ENCODE peak calls at places on chromosomes 13 and 19, in six cellular contexts. V is OCI-LY7, Y is fibroblast of lung, I is astrocyte, U is hepatocyte, C is IMR-90. Z is an unnamed sample.

GRCh38 chr19:21850636-21851255 is 14.8 kb upstream of the ZNF43 start:
- DNase-seq in Y (no peak), I (no peak), U (no peak), C (no peak), V (no peak), Z (no peak)

GRCh38 chr19:12265921-12266704 is 28.6 kb downstream of the ZNF44 start:
- DNase-seq in Y (no peak), V (no peak), U (no peak), C (no peak), I (no peak), Z (no peak)

GRCh38 chr19:49113762-49114629 is at the start of gene LIN7B:
- DNase-seq in C (peak; percentile 54), U (peak; percentile 93), Y (peak; percentile 49), V (peak; percentile 83), I (peak; percentile 14), Z (peak; percentile 73)

GRCh38 chr13:46530084-46530935 is 22.7 kb upstream of the LRCH1 start:
- DNase-seq in C (peak; percentile 54), Y (peak; percentile 58), I (peak; percentile 59), V (no peak), U (no peak), Z (peak; percentile 80)

GRCh38 chr13:40563350-40564125 is 102.9 kb downstream of the FOXO1 start:
- DNase-seq in Y (peak; percentile 58), U (peak; percentile 39), C (no peak), V (no peak), I (no peak), Z (no peak)

GRCh38 chr19:23343434-23344010 is 51.7 kb downstream of the ZNF91 start:
- DNase-seq in C (no peak), V (peak; percentile 25), Y (no peak), I (peak; percentile 11), U (peak; percentile 11), Z (peak; percentile 25)

GRCh38 chr13:32746474-32746873 is 160.2 kb downstream of the PDS5B start:
- DNase-seq in V (no peak), Y (no peak), C (no peak), I (peak; percentile 81), U (no peak), Z (no peak)

GRCh38 chr13:74573654-74574053 is 439.4 kb upstream of the KLF12 start:
- DNase-seq in Y (no peak), U (no peak), C (no peak), I (no peak), V (no peak), Z (no peak)

GRCh38 chr19:45001087-45001739 is at the start of gene RELB:
- DNase-seq in V (peak; percentile 95), I (peak; percentile 57), C (peak; percentile 84), Y (peak; percentile 84), U (peak; percentile 97), Z (peak; percentile 86)

GRCh38 chr19:8254286-8255001 is 45.3 kb downstream of the CERS4 start:
- DNase-seq in Y (no peak), V (no peak), U (no peak), C (no peak), I (no peak), Z (no peak)

GRCh38 chr13:52879950-52880650 is 31.7 kb upstream of the PCDH8 start:
- DNase-seq in U (peak; percentile 7), Y (no peak), V (no peak), I (no peak), C (no peak), Z (no peak)

GRCh38 chr19:20423381-20424207 is 142.0 kb downstream of the ZNF737 start:
- DNase-seq in U (peak; percentile 61), C (peak; percentile 7), I (peak; percentile 59), V (peak; percentile 38), Y (peak; percentile 78), Z (peak; percentile 2)

GRCh38 chr19:17681505-17682125 is 6.5 kb downstream of the UNC13A start:
- DNase-seq in I (peak; percentile 34), V (peak; percentile 19), Y (peak; percentile 39), U (peak; percentile 77), C (peak; percentile 56), Z (peak; percentile 25)

GRCh38 chr19:48779636-48780035 is 24.3 kb downstream of the FGF21 start:
- DNase-seq in I (no peak), V (peak; percentile 58), C (no peak), U (no peak), Y (no peak), Z (no peak)

GRCh38 chr13:20391597-20392452 is 133.8 kb downstream of the CRYL1 start:
- DNase-seq in Y (no peak), C (no peak), V (no peak), U (no peak), I (no peak), Z (peak; percentile 76)

GRCh38 chr13:35342440-35342839 is 134.0 kb downstream of the MAB21L1 start:
- DNase-seq in V (no peak), C (no peak), U (no peak), I (no peak), Y (no peak), Z (no peak)

GRCh38 chr13:28459911-28460310 is 35.0 kb downstream of the FLT1 start:
- DNase-seq in I (no peak), C (no peak), U (no peak), Y (no peak), V (no peak), Z (no peak)

GRCh38 chr13:92317066-92317465 is 909.5 kb upstream of the GPC6 start:
- DNase-seq in Y (peak; percentile 80), V (no peak), U (no peak), I (peak; percentile 79), C (peak; percentile 24), Z (no peak)

GRCh38 chr13:106599875-106600797 is 32.2 kb upstream of the ARGLU1 start:
- DNase-seq in U (peak; percentile 63), Y (peak; percentile 88), I (peak; percentile 82), C (peak; percentile 80), V (no peak), Z (peak; percentile 40)

GRCh38 chr19:18483119-18483518 is 38.8 kb downstream of the ELL start:
- DNase-seq in V (no peak), Y (no peak), U (no peak), C (no peak), I (no peak), Z (no peak)

GRCh38 chr13:100542546-100543156 is 45.9 kb downstream of the GGACT start:
- DNase-seq in V (peak; percentile 45), U (no peak), Y (peak; percentile 76), I (peak; percentile 25), C (peak; percentile 64), Z (peak; percentile 66)

GRCh38 chr19:44164327-44164672 is 600 bp upstream of the ZNF226 start:
- DNase-seq in I (no peak), V (no peak), U (no peak), Y (no peak), C (no peak), Z (no peak)

GRCh38 chr13:23696610-23697009 is 126.4 kb downstream of the TNFRSF19 start:
- DNase-seq in Y (no peak), U (no peak), V (no peak), I (no peak), C (peak; percentile 29), Z (no peak)

GRCh38 chr19:8158411-8159074 is 9.2 kb upstream of the FBN3 start:
- DNase-seq in U (peak; percentile 91), Y (peak; percentile 88), V (peak; percentile 89), C (peak; percentile 79), I (peak; percentile 59), Z (peak; percentile 91)

GRCh38 chr13:111936267-111936925 is 130.6 kb upstream of the SOX1 start:
- DNase-seq in Y (no peak), V (no peak), I (no peak), C (no peak), U (no peak), Z (no peak)

GRCh38 chr13:20702945-20703784 is at the start of gene IL17D:
- DNase-seq in U (peak; percentile 65), Y (no peak), V (peak; percentile 57), C (no peak), I (no peak), Z (no peak)

GRCh38 chr19:12913011-12913561 is 6.0 kb downstream of the SYCE2 start:
- DNase-seq in Y (peak; percentile 80), U (peak; percentile 75), I (peak; percentile 36), V (no peak), C (peak; percentile 42), Z (peak; percentile 44)

GRCh38 chr19:17677002-17677401 is 11.2 kb downstream of the UNC13A start:
- DNase-seq in Y (no peak), I (no peak), C (no peak), V (peak; percentile 47), U (no peak), Z (peak; percentile 37)

GRCh38 chr19:16161848-16162247 is 11.5 kb downstream of the CIB3 start:
- DNase-seq in Y (peak; percentile 63), U (no peak), C (peak; percentile 85), V (no peak), I (peak; percentile 69), Z (peak; percentile 93)

GRCh38 chr13:101757446-101758039 is 305.1 kb downstream of the ITGBL1 start:
- DNase-seq in I (peak; percentile 14), C (peak; percentile 50), V (peak; percentile 7), Y (peak; percentile 72), U (peak; percentile 30), Z (peak; percentile 70)

GRCh38 chr19:51824603-51825002 is 29.6 kb downstream of the FPR3 start:
- DNase-seq in U (no peak), Y (no peak), C (no peak), V (peak; percentile 13), I (no peak), Z (no peak)

DNA sequence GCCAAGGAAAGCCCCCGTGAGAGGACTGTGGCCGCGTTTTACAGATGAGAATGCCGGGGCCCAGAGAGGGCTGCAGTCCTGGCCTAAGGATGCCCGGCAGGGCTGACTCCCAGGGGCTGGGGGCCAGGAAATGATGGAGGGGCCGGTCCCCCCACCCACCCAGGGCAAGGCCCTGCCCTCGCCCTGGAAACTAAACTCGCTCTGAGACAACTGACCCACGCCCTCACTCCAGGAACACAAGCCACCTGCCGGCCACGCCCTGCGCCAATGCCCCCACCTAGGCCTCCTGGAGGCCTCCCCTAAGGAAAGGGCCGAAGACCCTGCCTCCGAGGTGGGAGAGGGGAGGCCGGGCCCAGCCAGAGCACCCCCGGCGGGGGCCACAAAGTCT is 7.2 kb downstream of the ZBTB7A start:
- DNase-seq in C (no peak), Y (no peak), U (peak; percentile 51), V (no peak), I (no peak), Z (no peak)
- H4K20me1 ChIP-seq in C (peaks cover 97% of the 10 kb centered on the region), Y (no peaks in the 10 kb centered on the region), U (peaks cover 82% of the 10 kb centered on the region), V (peaks cover 31% of the 10 kb centered on the region), I (peaks cover 97% of the 10 kb centered on the region), Z (peaks cover 18% of the 10 kb centered on the region)

DNA sequence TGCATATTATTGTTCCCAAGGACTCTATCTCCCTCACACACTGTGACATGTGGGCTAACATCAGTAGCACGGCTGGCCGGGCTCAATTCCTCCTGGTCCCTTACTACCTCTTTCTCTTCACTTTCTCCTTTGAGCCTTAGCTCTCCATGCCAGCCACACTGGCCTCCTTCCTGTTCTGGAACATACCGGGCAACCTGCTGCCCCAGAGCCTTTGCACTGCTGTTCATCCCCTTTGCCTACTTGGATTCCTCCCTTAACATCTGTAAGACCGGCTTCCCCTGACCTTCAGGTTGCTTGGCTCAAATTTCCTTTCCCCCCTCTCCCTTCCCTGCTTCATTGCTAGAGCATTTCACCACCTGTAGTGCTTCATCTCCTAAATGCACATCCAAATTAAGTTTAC is 17.1 kb downstream of the IRS2 start:
- DNase-seq in C (no peak), V (no peak), U (no peak), I (no peak), Y (no peak), Z (no peak)
- H4K20me1 ChIP-seq in C (peaks cover 33% of the 10 kb centered on the region), V (no peaks in the 10 kb centered on the region), U (peaks cover 62% of the 10 kb centered on the region), I (peaks cover 67% of the 10 kb centered on the region), Y (no peaks in the 10 kb centered on the region), Z (peaks cover 8% of the 10 kb centered on the region)

GRCh38 chr13:113604186-113604585 is 19.6 kb downstream of the TFDP1 start:
- DNase-seq in U (no peak), V (no peak), C (no peak), I (no peak), Y (no peak), Z (no peak)
- H4K20me1 ChIP-seq in U (no peaks in the 10 kb centered on the region), V (no peaks in the 10 kb centered on the region), C (peaks cover 87% of the 10 kb centered on the region), I (peaks cover 99% of the 10 kb centered on the region), Y (no peaks in the 10 kb centered on the region), Z (no peaks in the 10 kb centered on the region)

GRCh38 chr13:98489446-98490194 is 87.3 kb downstream of the STK24 start:
- DNase-seq in Y (no peak), I (no peak), V (peak; percentile 7), C (no peak), U (no peak), Z (no peak)
- H4K20me1 ChIP-seq in Y (no peaks in the 10 kb centered on the region), I (peaks cover 58% of the 10 kb centered on the region), V (peaks cover 57% of the 10 kb centered on the region), C (peaks cover 77% of the 10 kb centered on the region), U (peaks cover 21% of the 10 kb centered on the region), Z (no peaks in the 10 kb centered on the region)